ENCODE peak calls at places on chromosome 11, in seven cellular contexts. X is SK-N-DZ; C is pancreas; I is RWPE1; G is stimulated activated CD4-positive, alpha-beta T cell treated with anti-CD3 and anti-CD28 coated beads, Interleukin-1b, Interleukin-23, amount 100 ng/mL, for 48 hours; D is fibroblast of gingiva; U is NCI-H2029. Q is an unnamed sample.

GRCh38 chr11:69472766-69473519 is 8.5 kb upstream of the LINC01488 start:
- DNase-seq in X (no peak), C (no peak), I (no peak), G (no peak), D (no peak), U (no peak), Q (no peak)

GRCh38 chr11:45252134-45252856 is 33.8 kb downstream of the SYT13 start:
- DNase-seq in X (peak), C (peak), I (peak), G (peak), D (no peak), U (peak), Q (peak)

GRCh38 chr11:63749624-63750023 is 19.0 kb downstream of the ZFTA start:
- DNase-seq in X (no peak), C (no peak), I (no peak), G (no peak), D (no peak), U (no peak), Q (no peak)

GRCh38 chr11:70510571-70510970 is 112.2 kb downstream of the CTTN start:
- DNase-seq in X (no peak), C (no peak), I (no peak), G (no peak), D (no peak), U (no peak), Q (no peak)

GRCh38 chr11:120197977-120198376 is 12.9 kb upstream of the OAF start:
- DNase-seq in X (no peak), C (no peak), I (no peak), G (no peak), D (no peak), U (no peak), Q (no peak)

GRCh38 chr11:7545611-7546010 is 31.8 kb downstream of the PPFIBP2 start:
- DNase-seq in X (no peak), C (no peak), I (no peak), G (no peak), D (no peak), U (no peak), Q (no peak)

GRCh38 chr11:66970808-66971442 is 4.2 kb upstream of the C11orf86 start:
- DNase-seq in X (no peak), C (no peak), I (peak), G (peak), D (peak), U (no peak), Q (peak)

GRCh38 chr11:102794382-102794781 is 3.6 kb downstream of the MMP1 start:
- DNase-seq in X (peak), C (no peak), I (no peak), G (peak), D (peak), U (no peak), Q (peak)

GRCh38 chr11:113818426-113818825 is 38.8 kb downstream of the CLDN25 start:
- DNase-seq in X (no peak), C (no peak), I (no peak), G (no peak), D (no peak), U (no peak), Q (no peak)

GRCh38 chr11:62501432-62501891 is 45.1 kb downstream of the AHNAK start:
- DNase-seq in X (no peak), C (no peak), I (no peak), G (no peak), D (peak), U (peak), Q (no peak)

GRCh38 chr11:86134580-86135318 is 65.9 kb upstream of the PICALM start:
- DNase-seq in X (no peak), C (no peak), I (no peak), G (no peak), D (no peak), U (no peak), Q (no peak)